ENCODE peak calls at places on chromosomes 5 and 9, in six cellular contexts. Y is Peyer's patch, D is HCT116, K is stomach, V is transverse colon, A is gastrocnemius medialis. H is an unnamed sample.

GRCh38 chr5:138230261-138230660 is 17.1 kb upstream of the CDC23 start:
- DNase-seq in Y (no peak), D (no peak), K (peak), V (no peak), A (no peak), H (no peak)

GRCh38 chr9:97991818-97992217 is 8.7 kb downstream of the ANP32B start:
- DNase-seq in Y (no peak), D (no peak), K (no peak), V (no peak), A (no peak), H (no peak)

GRCh38 chr5:147743012-147743411 is 39.5 kb downstream of the JAKMIP2 start:
- DNase-seq in Y (no peak), D (no peak), K (no peak), V (no peak), A (no peak), H (no peak)

GRCh38 chr9:109331353-109331752 is 10.5 kb upstream of the EPB41L4B start:
- DNase-seq in Y (peak), D (no peak), K (peak), V (peak), A (no peak), H (no peak)

GRCh38 chr5:88680253-88681132 is 202.5 kb downstream of the MEF2C start:
- DNase-seq in Y (peak), D (peak), K (peak), V (peak), A (peak), H (peak)

GRCh38 chr9:95363051-95363841 is 45.7 kb upstream of the FANCC start:
- DNase-seq in Y (no peak), D (no peak), K (no peak), V (no peak), A (no peak), H (no peak)

GRCh38 chr5:38871211-38871610 is 25.4 kb downstream of the OSMR start:
- DNase-seq in Y (no peak), D (no peak), K (no peak), V (no peak), A (no peak), H (no peak)

GRCh38 chr5:73625905-73626811 is at the start of gene ARHGEF28:
- DNase-seq in Y (peak), D (no peak), K (peak), V (peak), A (peak), H (peak)

GRCh38 chr5:96017951-96018350 is 56.3 kb upstream of the ELL2 start:
- DNase-seq in Y (no peak), D (no peak), K (no peak), V (no peak), A (no peak), H (no peak)

GRCh38 chr9:98995059-98995665 is 51.5 kb downstream of the COL15A1 start:
- DNase-seq in Y (no peak), D (no peak), K (peak), V (peak), A (no peak), H (peak)

GRCh38 chr9:5375091-5375490 is 35.4 kb upstream of the RLN1 start:
- DNase-seq in Y (no peak), D (no peak), K (no peak), V (no peak), A (no peak), H (no peak)

GRCh38 chr5:15082096-15082495 is 210.5 kb upstream of the ANKH start:
- DNase-seq in Y (no peak), D (no peak), K (no peak), V (no peak), A (no peak), H (no peak)

GRCh38 chr5:13189532-13189931 is 755.0 kb downstream of the DNAH5 start:
- DNase-seq in Y (no peak), D (no peak), K (no peak), V (no peak), A (no peak), H (no peak)

GRCh38 chr9:94607340-94607695 is 13.7 kb upstream of the FBP2 start:
- DNase-seq in Y (peak), D (no peak), K (no peak), V (no peak), A (no peak), H (no peak)

GRCh38 chr5:173570321-173571090 is 45.9 kb downstream of the BOD1 start:
- DNase-seq in Y (no peak), D (no peak), K (no peak), V (no peak), A (no peak), H (no peak)

GRCh38 chr5:6525910-6526309 is 77.3 kb downstream of the UBE2QL1 start:
- DNase-seq in Y (no peak), D (peak), K (peak), V (no peak), A (peak), H (no peak)

GRCh38 chr5:154696891-154697290 is 58.3 kb upstream of the LARP1 start:
- DNase-seq in Y (no peak), D (no peak), K (no peak), V (no peak), A (no peak), H (no peak)

GRCh38 chr9:134663753-134664415 is 22.3 kb downstream of the COL5A1 start:
- DNase-seq in Y (no peak), D (no peak), K (no peak), V (no peak), A (no peak), H (no peak)

GRCh38 chr5:77777911-77778310 is 1.8 kb upstream of the TBCA start:
- DNase-seq in Y (no peak), D (no peak), K (no peak), V (no peak), A (no peak), H (no peak)

GRCh38 chr9:84169240-84169639 is 171.3 kb downstream of the SLC28A3 start:
- DNase-seq in Y (no peak), D (no peak), K (no peak), V (no peak), A (no peak), H (no peak)

GRCh38 chr5:38554860-38555259 is 1.6 kb downstream of the LIFR start:
- DNase-seq in Y (no peak), D (no peak), K (no peak), V (no peak), A (no peak), H (no peak)

GRCh38 chr5:58127486-58128220 is 332.2 kb downstream of the PLK2 start:
- DNase-seq in Y (no peak), D (no peak), K (peak), V (no peak), A (no peak), H (no peak)

GRCh38 chr9:28774433-28775029 is 1201.2 kb upstream of the C9orf72 start:
- DNase-seq in Y (no peak), D (peak), K (no peak), V (no peak), A (no peak), H (no peak)

GRCh38 chr5:131302506-131302905 is 38.7 kb downstream of the CDC42SE2 start:
- DNase-seq in Y (no peak), D (no peak), K (no peak), V (no peak), A (no peak), H (no peak)

GRCh38 chr9:903886-904285 is 62.4 kb downstream of the DMRT1 start:
- DNase-seq in Y (no peak), D (no peak), K (no peak), V (no peak), A (no peak), H (no peak)

GRCh38 chr9:93059097-93059959 is 827 bp downstream of the SUSD3 start:
- DNase-seq in Y (peak), D (no peak), K (peak), V (peak), A (no peak), H (peak)

GRCh38 chr5:92778261-92778660 is 802.8 kb downstream of the NR2F1-AS1 start:
- DNase-seq in Y (no peak), D (no peak), K (no peak), V (no peak), A (no peak), H (no peak)

GRCh38 chr5:561408-561807 is 37.2 kb upstream of the SLC9A3 start:
- DNase-seq in Y (peak), D (no peak), K (no peak), V (no peak), A (no peak), H (no peak)

GRCh38 chr9:87818308-87818707 is 64.4 kb upstream of the SPATA31E1 start:
- DNase-seq in Y (no peak), D (no peak), K (no peak), V (no peak), A (no peak), H (no peak)

GRCh38 chr5:129915415-129915814 is 11.2 kb downstream of the CHSY3 start:
- DNase-seq in Y (no peak), D (no peak), K (no peak), V (no peak), A (no peak), H (no peak)

GRCh38 chr5:112174959-112175594 is 244.0 kb downstream of the EPB41L4A start:
- DNase-seq in Y (peak), D (peak), K (no peak), V (no peak), A (no peak), H (peak)

GRCh38 chr9:99221266-99221622 is 498 bp downstream of the ALG2 start:
- DNase-seq in Y (no peak), D (no peak), K (no peak), V (no peak), A (peak), H (no peak)

GRCh38 chr9:109923826-109924225 is 143.8 kb downstream of the PALM2AKAP2 start:
- DNase-seq in Y (no peak), D (no peak), K (no peak), V (no peak), A (no peak), H (no peak)

GRCh38 chr5:139745800-139746690 is 49.6 kb upstream of the PSD2 start:
- DNase-seq in Y (peak), D (peak), K (peak), V (peak), A (peak), H (peak)

GRCh38 chr5:144142030-144142825 is 28.2 kb downstream of the YIPF5 start:
- DNase-seq in Y (no peak), D (peak), K (no peak), V (no peak), A (no peak), H (no peak)

GRCh38 chr5:172133359-172134029 is 54.5 kb downstream of the STK10 start:
- DNase-seq in Y (peak), D (no peak), K (no peak), V (no peak), A (peak), H (no peak)

GRCh38 chr5:172610643-172611042 is 30.4 kb upstream of the NEURL1B start:
- DNase-seq in Y (peak), D (no peak), K (no peak), V (no peak), A (no peak), H (no peak)

GRCh38 chr9:77785341-77785740 is 137.2 kb upstream of the GNA14 start:
- DNase-seq in Y (no peak), D (no peak), K (no peak), V (no peak), A (no peak), H (no peak)
- TF ChIP-seq CTCF in Y (no peak), D (no peak), K (no peak), V (no peak), A (no peak), H (no peak)

GRCh38 chr5:150224483-150225027 is 34.7 kb downstream of the SLC6A7 start:
- DNase-seq in Y (no peak), D (no peak), K (no peak), V (no peak), A (no peak), H (no peak)

GRCh38 chr5:150227606-150228273 is 37.9 kb downstream of the SLC6A7 start:
- DNase-seq in Y (no peak), D (no peak), K (no peak), V (no peak), A (no peak), H (no peak)

GRCh38 chr5:150230842-150231241 is 41.0 kb downstream of the SLC6A7 start:
- DNase-seq in Y (no peak), D (no peak), K (no peak), V (no peak), A (no peak), H (no peak)

GRCh38 chr5:150234606-150235547 is 45.0 kb downstream of the SLC6A7 start:
- DNase-seq in Y (no peak), D (no peak), K (no peak), V (no peak), A (no peak), H (no peak)

GRCh38 chr5:150229571-150229970 is 39.7 kb downstream of the SLC6A7 start:
- DNase-seq in Y (no peak), D (no peak), K (no peak), V (no peak), A (no peak), H (no peak)
- TF ChIP-seq POLR2A in Y (no peak), D (no peak), K (no peak), V (no peak), A (no peak), H (no peak)

GRCh38 chr9:71769175-71770165 is 1.2 kb upstream of the CEMIP2 start:
- DNase-seq in Y (peak), D (peak), K (peak), V (peak), A (peak), H (peak)
- TF ChIP-seq CTCF in Y (peak), D (peak), K (no peak), V (no peak), A (peak), H (peak)

GRCh38 chr9:82606761-82607382 is 456.1 kb downstream of the RASEF start:
- DNase-seq in Y (peak), D (peak), K (peak), V (peak), A (peak), H (peak)
- TF ChIP-seq POLR2A in Y (no peak), D (no peak), K (no peak), V (no peak), A (no peak), H (no peak)

GRCh38 chr5:10030219-10030831 is 219.4 kb downstream of the ATPSCKMT start:
- DNase-seq in Y (no peak), D (peak), K (no peak), V (peak), A (no peak), H (no peak)
- TF ChIP-seq CTCF in Y (peak), D (peak), K (no peak), V (peak), A (no peak), H (no peak)

GRCh38 chr9:113376634-113377531 is at the start of gene HDHD3:
- DNase-seq in Y (peak), D (peak), K (peak), V (peak), A (peak), H (peak)
- TF ChIP-seq POLR2A in Y (peak), D (peak), K (no peak), V (peak), A (peak), H (peak)

DNA sequence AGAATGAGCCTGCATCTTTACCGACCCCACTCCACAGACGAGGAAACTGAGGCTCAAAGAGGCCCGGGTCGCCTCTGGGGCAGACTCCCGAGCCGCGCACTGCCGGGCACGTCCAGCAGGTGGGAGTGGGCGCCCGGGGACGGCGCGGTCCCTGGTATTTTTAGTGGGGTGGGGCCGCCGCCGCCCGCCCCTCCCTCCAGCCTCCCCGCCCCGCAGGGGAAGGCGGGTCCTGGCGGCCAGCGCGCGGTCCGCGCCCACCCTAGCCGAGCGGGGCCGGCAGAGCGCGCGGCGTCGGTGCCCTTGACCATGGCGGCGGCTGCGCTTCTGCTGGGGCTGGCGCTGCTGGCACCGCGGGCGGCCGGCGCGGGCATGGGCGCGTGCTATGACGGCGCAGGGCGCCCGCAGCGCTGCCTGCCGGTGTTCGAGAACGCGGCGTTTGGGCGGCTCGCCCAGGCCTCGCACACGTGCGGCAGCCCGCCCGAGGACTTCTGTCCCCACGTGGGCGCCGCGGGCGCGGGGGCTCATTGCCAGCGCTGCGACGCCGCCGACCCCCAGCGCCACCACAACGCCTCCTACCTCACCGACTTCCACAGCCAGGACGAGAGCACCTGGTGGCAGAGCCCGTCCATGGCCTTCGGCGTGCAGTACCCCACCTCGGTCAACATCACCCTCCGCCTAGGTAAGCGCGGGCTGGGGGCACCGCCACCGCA is at the start of gene LAMC3:
- DNase-seq in Y (no peak), D (no peak), K (no peak), V (no peak), A (no peak), H (no peak)
- TF ChIP-seq CTCF in Y (peak), D (peak), K (no peak), V (peak), A (peak), H (no peak)

GRCh38 chr9:72306771-72307170 is 58.2 kb downstream of the ZFAND5 start:
- DNase-seq in Y (no peak), D (no peak), K (no peak), V (no peak), A (no peak), H (no peak)

GRCh38 chr9:72304538-72304937 is 60.5 kb downstream of the ZFAND5 start:
- DNase-seq in Y (no peak), D (no peak), K (no peak), V (no peak), A (no peak), H (no peak)

GRCh38 chr9:72309366-72310133 is 55.5 kb downstream of the ZFAND5 start:
- DNase-seq in Y (no peak), D (no peak), K (no peak), V (no peak), A (no peak), H (no peak)

GRCh38 chr9:72300884-72301283 is 64.1 kb downstream of the ZFAND5 start:
- DNase-seq in Y (no peak), D (no peak), K (no peak), V (no peak), A (no peak), H (no peak)

GRCh38 chr9:72305102-72305546 is 59.9 kb downstream of the ZFAND5 start:
- DNase-seq in Y (peak), D (peak), K (peak), V (peak), A (peak), H (peak)
- TF ChIP-seq POLR2A in Y (peak), D (peak), K (no peak), V (peak), A (peak), H (peak)

DNA sequence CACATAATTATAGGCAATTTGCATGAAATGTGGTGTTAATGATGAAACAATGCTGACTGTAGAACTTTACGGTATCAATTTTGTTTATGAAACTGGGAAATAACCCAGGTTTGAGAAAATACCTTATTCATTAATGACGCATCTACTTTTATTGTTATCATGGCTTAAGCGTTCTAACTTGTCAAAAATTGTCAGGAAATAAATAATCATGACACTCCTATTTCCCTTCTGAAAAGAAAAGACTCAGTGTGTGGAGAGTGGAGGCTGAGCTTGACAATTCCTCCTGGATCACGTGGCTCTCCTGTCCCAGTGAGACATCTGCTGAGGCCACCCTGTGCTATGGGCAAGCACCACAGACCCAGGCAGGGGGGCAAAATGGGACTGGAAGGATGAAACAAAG is 466.4 kb downstream of the ZNF608 start:
- DNase-seq in Y (no peak), D (no peak), K (no peak), V (no peak), A (no peak), H (no peak)
- TF ChIP-seq CTCF in Y (no peak), D (no peak), K (no peak), V (no peak), A (no peak), H (no peak)

H was measured in uterus.